ENCODE peak calls at places on chromosomes 13 and 19, in four cellular contexts. One of them, this sample, is unnamed.

GRCh38 chr13:102452831-102453230 is 51.0 kb upstream of the FGF14 start:
- DNase-seq in HL-60: no peak
- DNase-seq in GM12878: no peak
- DNase-seq in K562: no peak
- DNase-seq in this sample: no peak

GRCh38 chr13:34156841-34157365 is 339.0 kb downstream of the RFC3 start:
- DNase-seq in HL-60: peak
- DNase-seq in GM12878: peak
- DNase-seq in K562: no peak
- DNase-seq in this sample: peak

GRCh38 chr19:28711401-28711800 is 501.6 kb downstream of the UQCRFS1 start:
- DNase-seq in HL-60: no peak
- DNase-seq in GM12878: no peak
- DNase-seq in K562: no peak
- DNase-seq in this sample: no peak

GRCh38 chr13:52085416-52085815 is 43.5 kb downstream of the NEK5 start:
- DNase-seq in HL-60: no peak
- DNase-seq in GM12878: no peak
- DNase-seq in K562: no peak
- DNase-seq in this sample: no peak

GRCh38 chr19:15328312-15328711 is 4.0 kb downstream of the BRD4 start:
- DNase-seq in HL-60: no peak
- DNase-seq in GM12878: no peak
- DNase-seq in K562: no peak
- DNase-seq in this sample: no peak

GRCh38 chr13:113883314-113883811 is 19.5 kb upstream of the GAS6 start:
- DNase-seq in HL-60: no peak
- DNase-seq in GM12878: no peak
- DNase-seq in K562: peak
- DNase-seq in this sample: no peak

GRCh38 chr13:32115069-32115468 is 83.5 kb downstream of the FRY start:
- DNase-seq in HL-60: peak
- DNase-seq in GM12878: no peak
- DNase-seq in K562: no peak
- DNase-seq in this sample: no peak

GRCh38 chr19:17865364-17866311 is 5.9 kb downstream of the RPL18A start:
- DNase-seq in HL-60: no peak
- DNase-seq in GM12878: no peak
- DNase-seq in K562: peak
- DNase-seq in this sample: no peak

GRCh38 chr13:20475927-20476691 is 49.5 kb downstream of the CRYL1 start:
- DNase-seq in HL-60: peak
- DNase-seq in GM12878: peak
- DNase-seq in K562: no peak
- DNase-seq in this sample: peak

GRCh38 chr13:30805132-30805537 is 69.8 kb downstream of the ALOX5AP start:
- DNase-seq in HL-60: no peak
- DNase-seq in GM12878: no peak
- DNase-seq in K562: no peak
- DNase-seq in this sample: no peak

GRCh38 chr13:110017379-110017778 is 231.0 kb upstream of the IRS2 start:
- DNase-seq in HL-60: no peak
- DNase-seq in GM12878: no peak
- DNase-seq in K562: no peak
- DNase-seq in this sample: no peak

GRCh38 chr13:95707442-95708389 is 30.8 kb downstream of the DNAJC3 start:
- DNase-seq in HL-60: peak
- DNase-seq in GM12878: no peak
- DNase-seq in K562: no peak
- DNase-seq in this sample: no peak

GRCh38 chr13:98438246-98439135 is 138.4 kb downstream of the STK24 start:
- DNase-seq in HL-60: no peak
- DNase-seq in GM12878: no peak
- DNase-seq in K562: no peak
- DNase-seq in this sample: no peak

GRCh38 chr13:39023761-39024160 is 14.1 kb downstream of the PROSER1 start:
- DNase-seq in HL-60: no peak
- DNase-seq in GM12878: no peak
- DNase-seq in K562: no peak
- DNase-seq in this sample: no peak

GRCh38 chr13:99165753-99166587 is 34.7 kb upstream of the UBAC2 start:
- DNase-seq in HL-60: peak
- DNase-seq in GM12878: no peak
- DNase-seq in K562: no peak
- DNase-seq in this sample: no peak

GRCh38 chr19:6710273-6711077 is 10.0 kb downstream of the C3 start:
- DNase-seq in HL-60: no peak
- DNase-seq in GM12878: no peak
- DNase-seq in K562: peak
- DNase-seq in this sample: no peak

GRCh38 chr19:2186071-2186846 is 22.5 kb downstream of the DOT1L start:
- DNase-seq in HL-60: no peak
- DNase-seq in GM12878: no peak
- DNase-seq in K562: no peak
- DNase-seq in this sample: no peak

GRCh38 chr13:27917121-27917947 is 2.5 kb upstream of the PDX1 start:
- DNase-seq in HL-60: no peak
- DNase-seq in GM12878: no peak
- DNase-seq in K562: no peak
- DNase-seq in this sample: no peak

GRCh38 chr13:43300817-43301216 is 277.4 kb downstream of the DNAJC15 start:
- DNase-seq in HL-60: no peak
- DNase-seq in GM12878: no peak
- DNase-seq in K562: no peak
- DNase-seq in this sample: no peak

GRCh38 chr13:34207872-34208271 is 389.9 kb downstream of the RFC3 start:
- DNase-seq in HL-60: no peak
- DNase-seq in GM12878: no peak
- DNase-seq in K562: no peak
- DNase-seq in this sample: no peak

GRCh38 chr19:29268103-29268502 is 55.2 kb upstream of the UQCRFS1 start:
- DNase-seq in HL-60: no peak
- DNase-seq in GM12878: no peak
- DNase-seq in K562: no peak
- DNase-seq in this sample: no peak

GRCh38 chr13:31631071-31631470 is 108.3 kb upstream of the RXFP2 start:
- DNase-seq in HL-60: no peak
- DNase-seq in GM12878: no peak
- DNase-seq in K562: no peak
- DNase-seq in this sample: no peak

GRCh38 chr13:45206340-45206739 is 5.5 kb upstream of the KCTD4 start:
- DNase-seq in HL-60: no peak
- DNase-seq in GM12878: peak
- DNase-seq in K562: no peak
- DNase-seq in this sample: no peak

GRCh38 chr19:30679286-30679685 is 307.1 kb downstream of the ZNF536 start:
- DNase-seq in HL-60: no peak
- DNase-seq in GM12878: no peak
- DNase-seq in K562: no peak
- DNase-seq in this sample: no peak
- TF ChIP-seq SPI1 in HL-60: no peak
- TF ChIP-seq SPI1 in GM12878: no peak
- TF ChIP-seq SPI1 in K562: no peak
- TF ChIP-seq SPI1 in this sample: no peak

GRCh38 chr13:26719356-26719945 is 41.1 kb downstream of the GPR12 start:
- DNase-seq in HL-60: peak
- DNase-seq in GM12878: no peak
- DNase-seq in K562: peak
- DNase-seq in this sample: no peak

GRCh38 chr13:26722321-26722720 is 38.3 kb downstream of the GPR12 start:
- DNase-seq in HL-60: no peak
- DNase-seq in GM12878: no peak
- DNase-seq in K562: no peak
- DNase-seq in this sample: no peak

GRCh38 chr13:26718146-26718545 is 42.4 kb downstream of the GPR12 start:
- DNase-seq in HL-60: no peak
- DNase-seq in GM12878: no peak
- DNase-seq in K562: no peak
- DNase-seq in this sample: no peak

GRCh38 chr13:26718872-26719271 is 41.7 kb downstream of the GPR12 start:
- DNase-seq in HL-60: no peak
- DNase-seq in GM12878: no peak
- DNase-seq in K562: no peak
- DNase-seq in this sample: no peak

GRCh38 chr13:26721251-26721939 is 39.2 kb downstream of the GPR12 start:
- DNase-seq in HL-60: peak
- DNase-seq in GM12878: no peak
- DNase-seq in K562: no peak
- DNase-seq in this sample: no peak
- TF ChIP-seq SPI1 in HL-60: no peak
- TF ChIP-seq SPI1 in GM12878: no peak
- TF ChIP-seq SPI1 in K562: no peak
- TF ChIP-seq SPI1 in this sample: no peak

DNA sequence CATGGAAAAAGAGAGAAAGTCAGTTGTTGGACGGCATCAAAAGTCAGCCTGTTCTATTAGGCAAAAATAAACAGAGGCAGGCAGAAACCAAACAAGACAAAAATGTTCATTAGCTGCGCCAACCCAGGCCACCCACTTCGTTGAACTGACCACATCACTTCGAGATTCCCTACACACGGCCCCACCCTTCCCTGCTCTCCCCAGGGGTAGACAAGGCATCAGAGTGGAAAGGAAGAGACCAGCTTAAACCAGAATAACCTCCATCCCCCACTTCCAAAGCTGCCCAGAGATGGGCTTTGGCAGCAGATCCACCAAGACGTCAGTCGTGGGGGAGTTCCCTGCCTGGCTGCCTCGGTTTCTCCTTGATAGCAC is 204.6 kb upstream of the TSHZ3 start:
- DNase-seq in HL-60: no peak
- DNase-seq in GM12878: no peak
- DNase-seq in K562: no peak
- DNase-seq in this sample: no peak
- TF ChIP-seq SPI1 in HL-60: no peak
- TF ChIP-seq SPI1 in GM12878: no peak
- TF ChIP-seq SPI1 in K562: no peak
- TF ChIP-seq SPI1 in this sample: no peak

GRCh38 chr19:725461-726089 is 16.8 kb downstream of the PALM start:
- DNase-seq in HL-60: no peak
- DNase-seq in GM12878: no peak
- DNase-seq in K562: no peak
- DNase-seq in this sample: no peak
- TF ChIP-seq SPI1 in HL-60: no peak
- TF ChIP-seq SPI1 in GM12878: no peak
- TF ChIP-seq SPI1 in K562: no peak
- TF ChIP-seq SPI1 in this sample: no peak

This sample was measured in GM12891.